ENCODE peak calls at places on chromosomes 2 and 18, in ten cellular contexts. I is B cell, P is right atrium auricular region, L is A549, M is AG04450, B is pancreas, O is tibial artery, K is uterus, E is RWPE1, N is progenitor cell of endocrine pancreas. R is an unnamed sample.

GRCh38 chr2:46982356-46983064 is 66.9 kb upstream of the MCFD2 start:
- DNase-seq in B (no peak), I (no peak), M (no peak), N (no peak), K (no peak), P (no peak), L (no peak), O (no peak), E (no peak), R (no peak)

GRCh38 chr18:74353169-74353775 is 37.6 kb downstream of the C18orf63 start:
- DNase-seq in O (peak), B (peak), P (peak), K (peak), N (peak), M (peak), E (peak), I (peak), L (peak), R (peak)

GRCh38 chr18:54479365-54479764 is 111.7 kb upstream of the DYNAP start:
- DNase-seq in N (no peak), M (no peak), O (no peak), B (no peak), L (no peak), K (no peak), P (no peak), E (no peak), I (no peak), R (no peak)

GRCh38 chr2:39772086-39772811 is 6.8 kb downstream of the THUMPD2 start:
- DNase-seq in K (no peak), E (peak), I (no peak), M (no peak), B (no peak), O (no peak), L (no peak), N (no peak), P (no peak), R (no peak)

GRCh38 chr18:457120-457519 is 43.4 kb downstream of the COLEC12 start:
- DNase-seq in O (peak), M (no peak), B (no peak), K (peak), I (no peak), N (no peak), E (no peak), P (peak), L (no peak), R (peak)

GRCh38 chr2:213001285-213001910 is 150.0 kb downstream of the IKZF2 start:
- DNase-seq in N (no peak), E (no peak), I (peak), L (no peak), K (no peak), O (no peak), P (no peak), B (no peak), M (no peak), R (no peak)

GRCh38 chr2:42999391-42999811 is 207.0 kb upstream of the HAAO start:
- DNase-seq in I (no peak), E (no peak), O (peak), N (no peak), M (no peak), B (peak), K (peak), P (no peak), L (peak), R (no peak)

GRCh38 chr2:16149349-16150243 is 209.2 kb downstream of the MYCN start:
- DNase-seq in I (no peak), E (no peak), N (no peak), M (no peak), K (no peak), P (no peak), L (no peak), O (no peak), B (no peak), R (no peak)

GRCh38 chr2:120955427-120955826 is 219.8 kb downstream of the GLI2 start:
- DNase-seq in I (no peak), E (no peak), O (no peak), P (no peak), B (peak), N (no peak), M (no peak), K (no peak), L (peak), R (no peak)

GRCh38 chr18:62802523-62802922 is 87.2 kb downstream of the PHLPP1 start:
- DNase-seq in K (no peak), P (no peak), N (no peak), M (no peak), L (no peak), O (no peak), I (no peak), B (no peak), E (no peak), R (no peak)

GRCh38 chr18:10519999-10520935 is 5.6 kb upstream of the NAPG start:
- DNase-seq in L (peak), I (peak), M (peak), K (peak), B (peak), N (peak), P (peak), O (peak), E (peak), R (peak)

GRCh38 chr2:97713296-97714083 is at the start of gene ZAP70:
- DNase-seq in L (no peak), N (no peak), O (peak), M (no peak), K (no peak), I (peak), E (no peak), B (no peak), P (no peak), R (no peak)

GRCh38 chr2:235677276-235677788 is 183.5 kb downstream of the AGAP1 start:
- DNase-seq in O (peak), P (no peak), K (no peak), L (no peak), M (no peak), B (no peak), I (no peak), E (no peak), N (no peak), R (no peak)

GRCh38 chr2:239953418-239954061 is 71.6 kb downstream of the NDUFA10 start:
- DNase-seq in E (no peak), I (no peak), O (peak), N (no peak), L (no peak), B (no peak), K (peak), P (no peak), M (no peak), R (no peak)

GRCh38 chr2:203689424-203690109 is 16.9 kb upstream of the CD28 start:
- DNase-seq in K (no peak), E (no peak), N (no peak), L (no peak), I (no peak), B (no peak), P (no peak), M (no peak), O (no peak), R (no peak)

GRCh38 chr2:45930396-45930792 is 278.9 kb downstream of the PRKCE start:
- DNase-seq in N (no peak), L (peak), I (no peak), M (peak), O (no peak), B (no peak), E (peak), P (no peak), K (no peak), R (no peak)

GRCh38 chr2:43943809-43944452 is 51.9 kb downstream of the LRPPRC start:
- DNase-seq in K (no peak), L (no peak), I (no peak), B (no peak), P (no peak), N (no peak), M (no peak), E (no peak), O (no peak), R (no peak)

GRCh38 chr18:1392865-1393734 is 488.4 kb downstream of the ADCYAP1 start:
- DNase-seq in P (no peak), L (no peak), B (no peak), E (no peak), N (no peak), I (no peak), O (no peak), K (no peak), M (no peak), R (no peak)

GRCh38 chr2:11275910-11276309 is 68.5 kb downstream of the ROCK2 start:
- DNase-seq in O (no peak), B (no peak), P (no peak), N (no peak), E (no peak), I (no peak), M (no peak), L (no peak), K (no peak), R (no peak)

GRCh38 chr18:32346667-32347066 is 124.0 kb downstream of the GAREM1 start:
- DNase-seq in E (no peak), P (no peak), L (no peak), B (no peak), I (no peak), N (no peak), O (no peak), K (no peak), M (no peak), R (no peak)

GRCh38 chr2:231900486-231900942 is 25.7 kb downstream of the NPPC start:
- DNase-seq in P (peak), E (no peak), M (peak), I (peak), B (peak), N (peak), O (peak), L (peak), K (peak), R (peak)

GRCh38 chr2:176455865-176456291 is 186.6 kb downstream of the MTX2 start:
- DNase-seq in L (peak), P (peak), K (peak), B (peak), E (no peak), I (peak), M (no peak), N (no peak), O (no peak), R (no peak)

GRCh38 chr2:186544255-186544675 is 45.6 kb upstream of the ITGAV start:
- DNase-seq in L (peak), P (no peak), I (no peak), B (no peak), N (no peak), M (peak), E (peak), O (no peak), K (no peak), R (no peak)

GRCh38 chr2:202771741-202772470 is 99.7 kb downstream of the ICA1L start:
- DNase-seq in E (no peak), B (peak), P (peak), K (peak), O (no peak), I (no peak), M (peak), N (no peak), L (no peak), R (no peak)

GRCh38 chr18:21833619-21834300 is 93.2 kb downstream of the MIB1 start:
- DNase-seq in P (no peak), I (no peak), K (no peak), M (no peak), O (no peak), L (no peak), B (no peak), E (no peak), N (no peak), R (no peak)

GRCh38 chr2:64406407-64406774 is 47.6 kb upstream of the LGALSL start:
- DNase-seq in B (no peak), K (no peak), P (no peak), N (no peak), O (no peak), I (no peak), E (no peak), M (no peak), L (peak), R (no peak)

GRCh38 chr2:25337276-25337675 is 4.4 kb downstream of the DNMT3A start:
- DNase-seq in O (no peak), P (no peak), L (no peak), K (no peak), B (no peak), I (no peak), M (no peak), N (no peak), E (no peak), R (no peak)

GRCh38 chr2:33135645-33136044 is 188.9 kb downstream of the LTBP1 start:
- DNase-seq in L (no peak), N (no peak), K (no peak), B (no peak), I (no peak), P (no peak), O (no peak), M (no peak), E (no peak), R (no peak)

GRCh38 chr2:153477096-153477555 is 1.4 kb downstream of the RPRM start:
- DNase-seq in O (peak), B (no peak), M (no peak), L (no peak), I (no peak), P (no peak), N (no peak), K (peak), E (no peak), R (peak)

GRCh38 chr2:121478996-121479735 is 51.5 kb upstream of the RNU4ATAC start:
- DNase-seq in B (no peak), L (no peak), I (no peak), N (no peak), E (no peak), O (no peak), M (no peak), K (no peak), P (no peak), R (no peak)

GRCh38 chr2:100812141-100812540 is 7.8 kb upstream of the NPAS2 start:
- DNase-seq in M (no peak), E (no peak), P (no peak), K (no peak), N (no peak), B (no peak), I (no peak), L (no peak), O (no peak), R (no peak)

GRCh38 chr2:220104871-220105351 is 477.5 kb downstream of the SLC4A3 start:
- DNase-seq in M (peak), B (no peak), E (peak), L (peak), I (no peak), K (no peak), O (no peak), N (no peak), P (no peak), R (no peak)
- TF ChIP-seq CTCF in M (peak), B (no peak), E (no peak), L (no peak), I (no peak), K (no peak), O (no peak), N (peak), P (no peak), R (no peak)

GRCh38 chr2:179447839-179448447 is 183.3 kb upstream of the SESTD1 start:
- DNase-seq in O (no peak), B (no peak), M (no peak), P (no peak), E (no peak), K (no peak), N (no peak), L (no peak), I (no peak), R (no peak)
- TF ChIP-seq CTCF in O (no peak), B (no peak), M (peak), P (no peak), E (no peak), K (no peak), N (no peak), L (no peak), I (no peak), R (no peak)

DNA sequence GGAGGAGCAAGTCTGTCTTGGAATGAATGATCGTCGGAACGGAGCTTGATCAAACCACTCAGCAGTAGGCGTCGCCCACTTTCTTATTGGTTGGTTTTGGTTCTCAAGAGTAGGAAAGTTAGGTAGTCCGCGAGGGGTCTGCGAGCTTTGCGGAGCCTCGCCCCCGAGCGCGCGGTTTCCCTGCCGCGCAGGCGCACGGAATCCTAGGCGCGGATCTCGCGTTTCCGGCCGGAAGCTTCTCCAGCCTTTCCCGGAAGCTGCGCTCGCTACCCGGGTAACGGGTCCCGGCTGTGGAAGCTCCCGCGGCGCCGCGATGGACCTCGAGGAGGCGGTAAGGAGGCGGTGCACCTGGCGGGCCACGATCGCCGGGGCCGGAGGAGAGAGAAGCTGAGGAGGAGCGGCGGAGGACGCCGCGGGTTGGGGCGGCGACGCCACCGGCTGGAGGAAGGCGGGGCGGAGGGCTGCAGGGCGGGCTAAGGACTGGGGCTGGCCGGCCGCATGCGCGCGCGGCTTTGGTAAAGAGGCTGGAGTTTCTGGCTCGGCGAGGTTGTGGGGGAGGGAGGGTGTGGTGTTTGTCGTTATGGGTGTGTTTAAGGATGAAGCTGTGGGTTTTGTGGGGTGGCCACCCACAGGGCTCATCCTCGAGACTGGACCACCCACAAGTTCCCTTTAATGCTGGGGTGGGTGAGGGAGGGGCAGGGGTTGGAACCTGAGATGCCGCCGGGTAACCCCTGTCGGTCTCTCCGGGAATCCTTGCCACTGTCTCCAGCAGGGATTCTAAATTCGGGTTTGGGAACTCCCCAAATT is at the start of gene TAF1B:
- DNase-seq in B (peak), M (peak), O (peak), N (peak), K (peak), I (peak), P (peak), L (peak), E (peak), R (peak)
- TF ChIP-seq CTCF in B (no peak), M (peak), O (no peak), N (peak), K (no peak), I (peak), P (no peak), L (no peak), E (peak), R (no peak)

DNA sequence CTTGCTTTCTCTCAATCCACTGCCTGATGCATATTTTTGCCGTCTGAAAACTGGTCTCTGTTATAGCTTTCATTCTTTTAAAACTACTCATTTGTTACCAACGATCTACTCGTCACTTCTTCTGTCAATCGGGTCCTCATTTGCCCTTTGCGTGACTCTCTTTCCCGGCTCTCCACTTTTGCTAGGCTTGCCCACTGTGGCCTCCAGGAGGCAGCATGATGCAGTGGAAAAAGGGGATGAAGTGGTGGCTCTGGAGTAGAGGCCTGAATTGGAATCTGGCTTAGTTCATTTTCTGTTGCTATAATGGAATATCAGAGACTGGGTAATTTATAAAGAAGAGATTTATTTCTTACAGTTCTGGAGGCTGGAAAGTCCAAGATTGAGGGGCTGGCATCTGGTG is 15.2 kb downstream of the GDF7 start:
- DNase-seq in M (no peak), P (no peak), N (no peak), K (no peak), L (no peak), B (no peak), O (no peak), I (no peak), E (no peak), R (no peak)
- TF ChIP-seq CTCF in M (peak), P (peak), N (peak), K (peak), L (peak), B (peak), O (peak), I (peak), E (no peak), R (peak)

GRCh38 chr2:216664593-216665034 is 30.7 kb downstream of the IGFBP5 start:
- DNase-seq in L (no peak), I (no peak), E (no peak), M (no peak), O (no peak), K (no peak), P (no peak), N (no peak), B (no peak), R (no peak)
- TF ChIP-seq CTCF in L (no peak), I (no peak), E (no peak), M (peak), O (no peak), K (no peak), P (no peak), N (no peak), B (no peak), R (no peak)

GRCh38 chr2:66434679-66435548 is at the start of gene MEIS1:
- DNase-seq in I (peak), N (peak), B (peak), O (peak), P (peak), L (peak), E (peak), M (peak), K (peak), R (peak)
- TF ChIP-seq CTCF in I (no peak), N (no peak), B (no peak), O (peak), P (no peak), L (no peak), E (no peak), M (no peak), K (no peak), R (no peak)